ENCODE peak calls at places on chromosome 9, in seven cellular contexts. F, M, G, H, L, Z and J are unnamed samples. For H3K4me1, the result is how much of the 10 kb centered on the place peaks cover.

GRCh38 chr9:32395483-32396216 is 11.2 kb downstream of the ACO1 start:
- DNase-seq in F (no peak), M (peak), G (peak), H (peak), L (no peak), Z (no peak), J (no peak)

GRCh38 chr9:114925672-114926071 is 4.7 kb downstream of the TNFSF8 start:
- DNase-seq in F (no peak), M (no peak), G (no peak), H (no peak), L (no peak), Z (no peak), J (no peak)

GRCh38 chr9:85484235-85484634 is 257.5 kb downstream of the AGTPBP1 start:
- DNase-seq in F (no peak), M (no peak), G (no peak), H (no peak), L (no peak), Z (no peak), J (no peak)

GRCh38 chr9:27771803-27772545 is 198.7 kb upstream of the C9orf72 start:
- DNase-seq in F (no peak), M (no peak), G (no peak), H (no peak), L (no peak), Z (no peak), J (no peak)

GRCh38 chr9:98095401-98095800 is 23.6 kb downstream of the TRIM14 start:
- DNase-seq in F (no peak), M (no peak), G (no peak), H (no peak), L (no peak), Z (no peak), J (no peak)

GRCh38 chr9:79213417-79214125 is 358.2 kb upstream of the TLE4 start:
- DNase-seq in F (no peak), M (no peak), G (no peak), H (no peak), L (no peak), Z (no peak), J (no peak)

GRCh38 chr9:75238311-75238976 is 150.1 kb downstream of the OSTF1 start:
- DNase-seq in F (no peak), M (no peak), G (peak), H (peak), L (no peak), Z (peak), J (no peak)

GRCh38 chr9:27165670-27166069 is 56.6 kb downstream of the TEK start:
- DNase-seq in F (no peak), M (no peak), G (no peak), H (no peak), L (no peak), Z (peak), J (no peak)

GRCh38 chr9:90044710-90045151 is 439.9 kb downstream of the GADD45G start:
- DNase-seq in F (no peak), M (no peak), G (peak), H (no peak), L (no peak), Z (peak), J (no peak)

GRCh38 chr9:4375424-4376195 is 75.7 kb upstream of the GLIS3 start:
- DNase-seq in F (no peak), M (no peak), G (peak), H (no peak), L (no peak), Z (no peak), J (no peak)

GRCh38 chr9:80417211-80417773 is 845.5 kb downstream of the TLE4 start:
- DNase-seq in F (no peak), M (no peak), G (no peak), H (no peak), L (no peak), Z (no peak), J (no peak)

GRCh38 chr9:127972316-127972871 is 8.4 kb downstream of the EEIG1 start:
- DNase-seq in F (no peak), M (peak), G (no peak), H (peak), L (peak), Z (no peak), J (no peak)

GRCh38 chr9:123756484-123757106 is 173.3 kb downstream of the DENND1A start:
- DNase-seq in F (no peak), M (no peak), G (no peak), H (no peak), L (peak), Z (no peak), J (no peak)
- TF ChIP-seq POLR2A in F (no peak), M (no peak), G (no peak), H (no peak), L (no peak), Z (no peak), J (no peak)

GRCh38 chr9:121731919-121732318 is 80.5 kb downstream of the DAB2IP start:
- DNase-seq in F (no peak), M (no peak), G (no peak), H (peak), L (no peak), Z (no peak), J (no peak)
- H3K4me1 ChIP-seq in F (half or more), M (under half), G (under half), H (under half), L (half or more), Z (under half), J (half or more)

GRCh38 chr9:109186857-109187256 is 19.8 kb upstream of the FRRS1L start:
- DNase-seq in F (no peak), M (no peak), G (no peak), H (no peak), L (no peak), Z (no peak), J (no peak)

GRCh38 chr9:109181284-109181683 is 14.2 kb upstream of the FRRS1L start:
- DNase-seq in F (no peak), M (no peak), G (no peak), H (no peak), L (no peak), Z (no peak), J (no peak)

GRCh38 chr9:109182550-109182939 is 15.5 kb upstream of the FRRS1L start:
- DNase-seq in F (no peak), M (no peak), G (no peak), H (no peak), L (no peak), Z (peak), J (no peak)

GRCh38 chr9:109179801-109180523 is 12.9 kb upstream of the FRRS1L start:
- DNase-seq in F (no peak), M (no peak), G (no peak), H (peak), L (no peak), Z (no peak), J (no peak)

DNA sequence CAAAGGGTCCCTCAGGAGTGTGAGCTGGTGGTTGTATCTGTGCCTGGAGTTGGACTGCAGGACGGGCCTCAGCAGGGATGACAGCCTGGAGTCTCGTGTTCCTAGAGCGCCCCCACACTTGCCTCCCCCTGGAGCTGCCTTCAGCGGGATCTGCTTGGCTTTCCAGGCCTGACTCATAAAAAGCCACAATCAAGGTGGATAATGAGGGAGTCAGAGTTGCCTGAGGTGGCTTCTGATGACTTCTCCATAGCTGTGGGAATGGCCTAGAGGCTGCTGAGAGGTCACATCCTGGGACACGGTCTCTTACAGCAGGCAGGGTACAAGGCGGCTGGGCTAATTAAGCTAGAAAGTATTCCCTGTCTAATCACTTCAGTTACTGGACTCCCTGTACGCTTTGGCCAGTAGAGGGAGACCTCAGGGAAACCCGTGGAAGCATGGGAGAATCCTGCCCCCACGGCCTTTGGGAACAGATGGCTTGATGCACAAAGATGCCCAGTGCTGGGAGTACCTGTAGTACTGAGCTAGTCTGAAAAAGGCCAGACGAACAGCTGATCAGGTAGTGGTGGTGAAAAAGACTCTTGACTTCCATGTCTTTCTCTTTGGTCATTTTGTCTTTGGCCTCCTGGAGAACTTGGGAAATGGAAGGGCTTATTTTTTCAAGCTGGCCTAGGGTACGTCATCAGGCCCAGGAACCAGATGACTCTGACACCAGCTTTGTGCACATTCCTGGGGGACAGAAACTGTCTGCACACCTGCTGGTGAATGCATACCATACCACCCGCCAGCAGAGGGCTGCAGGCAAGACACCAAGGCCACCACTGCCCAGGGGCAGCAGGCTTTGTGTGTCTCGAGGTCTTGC is 16.1 kb upstream of the FRRS1L start:
- DNase-seq in F (no peak), M (no peak), G (peak), H (peak), L (no peak), Z (peak), J (no peak)
- TF ChIP-seq CTCF in F (no peak), M (no peak), G (peak), H (peak), L (no peak), Z (peak), J (peak)

GRCh38 chr9:133991211-133991921 is 758 bp downstream of the VAV2 start:
- DNase-seq in F (peak), M (no peak), G (peak), H (no peak), L (peak), Z (no peak), J (no peak)
- TF ChIP-seq POLR2A in F (no peak), M (no peak), G (no peak), H (no peak), L (no peak), Z (no peak), J (no peak)

GRCh38 chr9:34098307-34098706 is 28.2 kb downstream of the DCAF12 start:
- DNase-seq in F (peak), M (no peak), G (no peak), H (no peak), L (no peak), Z (no peak), J (no peak)
- H3K4me1 ChIP-seq in F (under half), M (under half), G (under half), H (under half), L (under half), Z (under half), J (under half)

GRCh38 chr9:136344544-136345280 is 17.4 kb downstream of the GPSM1 start:
- DNase-seq in F (no peak), M (no peak), G (no peak), H (no peak), L (no peak), Z (no peak), J (no peak)

GRCh38 chr9:136346927-136347465 is 16.5 kb downstream of the DNLZ start:
- DNase-seq in F (no peak), M (no peak), G (no peak), H (no peak), L (no peak), Z (no peak), J (no peak)

GRCh38 chr9:136343884-136344269 is 16.5 kb downstream of the GPSM1 start:
- DNase-seq in F (no peak), M (no peak), G (no peak), H (no peak), L (peak), Z (no peak), J (no peak)

GRCh38 chr9:136346157-136346481 is 17.4 kb downstream of the DNLZ start:
- DNase-seq in F (no peak), M (no peak), G (no peak), H (no peak), L (no peak), Z (no peak), J (no peak)

DNA sequence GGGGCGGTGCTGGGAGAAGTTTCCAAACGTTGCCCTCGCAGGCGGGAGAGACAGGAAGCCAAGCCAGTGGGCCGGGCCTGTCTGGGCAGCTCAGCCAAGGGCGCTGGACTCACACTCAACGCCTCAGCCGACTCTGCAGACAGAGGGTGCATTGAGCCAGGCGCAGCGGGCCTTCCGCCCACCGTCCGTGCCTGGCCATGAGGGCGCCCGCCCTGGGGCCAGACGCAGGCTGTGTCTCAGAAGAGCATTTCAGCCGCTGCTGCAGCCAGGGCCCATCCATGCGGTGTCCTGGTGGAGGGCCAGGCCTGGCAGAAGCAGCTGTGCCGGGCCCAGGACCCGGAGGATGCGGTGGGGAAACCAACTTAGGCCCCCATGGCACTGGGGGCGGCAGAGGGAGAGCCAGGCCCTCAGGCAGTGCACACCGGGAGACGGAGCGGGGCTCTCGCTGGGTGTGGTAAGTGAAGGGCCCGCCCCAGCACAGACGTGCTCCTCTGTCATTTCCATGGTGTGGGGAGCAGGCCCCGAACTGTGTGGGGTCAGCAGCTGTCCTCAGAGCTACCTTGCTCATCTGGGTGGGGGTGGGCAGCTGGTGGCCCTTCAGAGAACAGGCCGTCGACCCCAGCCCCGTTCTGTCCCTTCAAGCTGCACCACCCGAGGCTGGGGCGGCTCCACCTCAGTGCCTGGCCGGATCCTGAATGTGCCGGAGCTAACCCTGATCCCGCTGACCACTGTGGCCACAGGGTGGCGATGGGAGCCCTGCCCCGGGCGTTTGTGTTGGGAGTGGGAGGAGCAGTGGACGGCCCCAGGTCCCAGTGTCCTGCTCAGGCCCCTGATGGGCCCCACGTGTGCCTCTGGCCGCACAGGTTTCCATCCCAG is 18.0 kb downstream of the DNLZ start:
- DNase-seq in F (peak), M (no peak), G (peak), H (peak), L (peak), Z (peak), J (no peak)
- TF ChIP-seq CTCF in F (peak), M (peak), G (peak), H (peak), L (peak), Z (peak), J (no peak)

DNA sequence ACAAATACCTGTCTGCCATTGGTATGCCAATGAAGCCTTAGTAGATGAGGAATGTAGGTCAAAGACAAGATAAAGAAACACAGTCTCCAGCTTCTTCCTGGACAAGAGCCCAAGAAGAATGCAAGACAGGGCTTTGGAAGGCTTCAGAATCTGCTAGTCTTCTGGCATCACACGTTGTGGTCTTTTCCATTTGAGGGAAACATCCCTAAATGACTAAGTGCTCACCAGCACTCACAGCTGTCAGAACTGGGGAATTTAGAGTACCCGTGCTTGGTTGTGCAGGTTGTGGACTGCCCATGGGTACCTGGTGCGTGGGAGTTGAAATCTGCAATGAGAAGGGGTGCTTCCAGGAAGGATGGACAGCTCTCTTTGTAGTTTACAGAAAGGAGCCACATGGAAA is 27.1 kb upstream of the NFIB start:
- DNase-seq in F (no peak), M (no peak), G (no peak), H (no peak), L (no peak), Z (no peak), J (no peak)
- TF ChIP-seq POLR2A in F (no peak), M (no peak), G (no peak), H (no peak), L (no peak), Z (no peak), J (no peak)

GRCh38 chr9:134400283-134400682 is 74.0 kb downstream of the RXRA start:
- DNase-seq in F (no peak), M (no peak), G (no peak), H (no peak), L (no peak), Z (no peak), J (no peak)
- H3K4me1 ChIP-seq in F (half or more), M (under half), G (under half), H (under half), L (half or more), Z (under half), J (half or more)

DNA sequence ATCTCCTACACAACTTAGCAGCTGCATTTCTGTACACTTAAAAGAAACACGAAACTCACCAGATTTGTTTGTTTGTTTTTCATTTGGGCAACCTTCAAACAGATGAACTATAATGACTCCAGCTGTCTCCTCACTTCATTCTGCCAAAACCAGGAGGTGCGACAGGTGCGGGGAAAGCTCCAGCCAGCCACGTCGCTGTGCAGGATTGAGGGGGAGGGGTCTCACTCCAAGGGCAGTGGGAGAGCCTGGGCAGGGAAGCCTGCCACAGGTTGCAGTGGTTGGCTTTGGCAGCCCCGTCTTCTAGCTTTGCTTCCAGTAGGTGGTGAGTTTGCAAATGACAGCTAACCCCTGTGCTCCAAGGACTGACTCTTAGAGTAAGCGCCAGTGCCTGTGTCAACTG is 215.8 kb downstream of the CEMIP2 start:
- DNase-seq in F (no peak), M (no peak), G (no peak), H (peak), L (peak), Z (no peak), J (no peak)
- TF ChIP-seq CTCF in F (no peak), M (no peak), G (no peak), H (no peak), L (no peak), Z (no peak), J (no peak)